ENCODE peak calls at places on chromosomes 3 and 15, in four cellular contexts. C is lower leg skin, T is Peyer's patch, K is GM12891. B is an unnamed sample.

GRCh38 chr3:31947671-31948091 is 33.4 kb downstream of the OSBPL10 start:
- DNase-seq in K (no peak), C (no peak), T (no peak), B (no peak)

GRCh38 chr15:26191216-26191615 is 328.1 kb upstream of the ATP10A start:
- DNase-seq in T (no peak), K (no peak), C (no peak), B (no peak)

GRCh38 chr3:151539599-151539998 is 78.7 kb upstream of the IGSF10 start:
- DNase-seq in K (no peak), C (no peak), T (no peak), B (no peak)

GRCh38 chr15:94327356-94327936 is 96.1 kb downstream of the MCTP2 start:
- DNase-seq in K (peak), C (no peak), T (no peak), B (no peak)

GRCh38 chr3:191387441-191388077 is 57.2 kb upstream of the UTS2B start:
- DNase-seq in T (no peak), C (no peak), K (no peak), B (no peak)

GRCh38 chr3:172546105-172546504 is 22.9 kb upstream of the TNFSF10 start:
- DNase-seq in T (no peak), C (no peak), K (no peak), B (no peak)

GRCh38 chr15:49101536-49101935 is 53.9 kb downstream of the COPS2 start:
- DNase-seq in K (no peak), T (no peak), C (no peak), B (no peak)

GRCh38 chr3:59608356-59608755 is 558.5 kb upstream of the CFAP20DC start:
- DNase-seq in K (no peak), T (no peak), C (no peak), B (no peak)

GRCh38 chr3:40837300-40837699 is 312.5 kb downstream of the ZNF621 start:
- DNase-seq in C (no peak), T (no peak), K (no peak), B (no peak)

GRCh38 chr3:39096775-39097174 is 10.7 kb downstream of the GORASP1 start:
- DNase-seq in K (no peak), C (no peak), T (no peak), B (no peak)

GRCh38 chr3:181629029-181629428 is 82.7 kb upstream of the SOX2 start:
- DNase-seq in T (no peak), C (no peak), K (no peak), B (no peak)

GRCh38 chr15:31172606-31173005 is 71.1 kb upstream of the TRPM1 start:
- DNase-seq in K (no peak), C (peak), T (no peak), B (no peak)

GRCh38 chr15:65841121-65841930 is 28.0 kb upstream of the RAB11A start:
- DNase-seq in K (no peak), T (no peak), C (no peak), B (no peak)

GRCh38 chr3:48039487-48040190 is 23.4 kb upstream of the MAP4 start:
- DNase-seq in C (no peak), K (no peak), T (no peak), B (no peak)

GRCh38 chr3:134624537-134625287 is 26.1 kb downstream of the KY start:
- DNase-seq in K (no peak), C (peak), T (no peak), B (no peak)

GRCh38 chr3:135982404-135982761 is 16.9 kb downstream of the PPP2R3A start:
- DNase-seq in C (no peak), K (no peak), T (no peak), B (no peak)

GRCh38 chr3:194389269-194389668 is 9.8 kb downstream of the GP5 start:
- DNase-seq in T (no peak), C (peak), K (no peak), B (no peak)

GRCh38 chr15:89792106-89792805 is 16.1 kb downstream of the MESP2 start:
- DNase-seq in T (no peak), C (no peak), K (no peak), B (no peak)

GRCh38 chr3:13134879-13135206 is 61.6 kb upstream of the IQSEC1 start:
- DNase-seq in T (no peak), K (no peak), C (peak), B (no peak)

GRCh38 chr3:130383424-130383823 is 38.0 kb downstream of the COL6A5 start:
- DNase-seq in C (no peak), T (no peak), K (no peak), B (no peak)

GRCh38 chr3:51371943-51372557 is 13.0 kb upstream of the MANF start:
- DNase-seq in T (peak), C (peak), K (no peak), B (no peak)

GRCh38 chr15:62275818-62276217 is 110.7 kb upstream of the C2CD4B start:
- DNase-seq in C (no peak), K (no peak), T (no peak), B (no peak)

GRCh38 chr15:68045289-68046265 is 8.5 kb upstream of the PIAS1 start:
- DNase-seq in C (no peak), K (no peak), T (no peak), B (no peak)

GRCh38 chr3:183862610-183863009 is 22.1 kb downstream of the PARL start:
- DNase-seq in C (no peak), K (no peak), T (no peak), B (no peak)

GRCh38 chr15:92112180-92112579 is 258.7 kb downstream of the SLCO3A1 start:
- DNase-seq in T (no peak), C (no peak), K (no peak), B (no peak)
- TF ChIP-seq POLR2A in T (no peak), C (no peak), K (no peak), B (no peak)

DNA sequence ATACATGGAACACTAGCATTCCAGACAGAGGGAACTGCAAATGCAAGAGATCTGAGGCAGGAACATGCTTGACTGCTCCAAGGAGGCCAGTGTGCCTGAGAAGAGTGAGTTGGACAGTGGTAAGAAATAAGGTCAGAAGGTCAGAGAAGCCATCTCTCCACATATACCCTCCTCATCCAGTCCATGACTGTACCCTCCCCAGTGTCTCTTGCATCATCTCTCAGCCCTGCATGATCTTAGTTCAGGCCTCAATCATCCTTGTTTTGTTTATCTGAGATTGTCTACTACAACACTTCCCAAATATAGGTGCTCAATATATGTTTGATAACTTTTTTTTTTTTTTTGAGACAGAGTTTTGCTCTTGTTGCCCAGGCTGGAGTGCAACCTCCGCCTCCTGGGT is 5.5 kb upstream of the RSL24D1 start:
- DNase-seq in K (no peak), C (no peak), T (no peak), B (no peak)
- TF ChIP-seq POLR2A in K (no peak), C (no peak), T (no peak), B (no peak)

GRCh38 chr3:188780188-188781147 is 391.3 kb upstream of the TPRG1 start:
- DNase-seq in T (no peak), K (no peak), C (no peak), B (no peak)
- TF ChIP-seq POLR2A in T (no peak), K (no peak), C (no peak), B (no peak)

GRCh38 chr15:52234596-52235541 is 43.7 kb upstream of the GNB5 start:
- DNase-seq in C (no peak), K (no peak), T (peak), B (no peak)
- TF ChIP-seq POLR2A in C (no peak), K (no peak), T (no peak), B (no peak)

DNA sequence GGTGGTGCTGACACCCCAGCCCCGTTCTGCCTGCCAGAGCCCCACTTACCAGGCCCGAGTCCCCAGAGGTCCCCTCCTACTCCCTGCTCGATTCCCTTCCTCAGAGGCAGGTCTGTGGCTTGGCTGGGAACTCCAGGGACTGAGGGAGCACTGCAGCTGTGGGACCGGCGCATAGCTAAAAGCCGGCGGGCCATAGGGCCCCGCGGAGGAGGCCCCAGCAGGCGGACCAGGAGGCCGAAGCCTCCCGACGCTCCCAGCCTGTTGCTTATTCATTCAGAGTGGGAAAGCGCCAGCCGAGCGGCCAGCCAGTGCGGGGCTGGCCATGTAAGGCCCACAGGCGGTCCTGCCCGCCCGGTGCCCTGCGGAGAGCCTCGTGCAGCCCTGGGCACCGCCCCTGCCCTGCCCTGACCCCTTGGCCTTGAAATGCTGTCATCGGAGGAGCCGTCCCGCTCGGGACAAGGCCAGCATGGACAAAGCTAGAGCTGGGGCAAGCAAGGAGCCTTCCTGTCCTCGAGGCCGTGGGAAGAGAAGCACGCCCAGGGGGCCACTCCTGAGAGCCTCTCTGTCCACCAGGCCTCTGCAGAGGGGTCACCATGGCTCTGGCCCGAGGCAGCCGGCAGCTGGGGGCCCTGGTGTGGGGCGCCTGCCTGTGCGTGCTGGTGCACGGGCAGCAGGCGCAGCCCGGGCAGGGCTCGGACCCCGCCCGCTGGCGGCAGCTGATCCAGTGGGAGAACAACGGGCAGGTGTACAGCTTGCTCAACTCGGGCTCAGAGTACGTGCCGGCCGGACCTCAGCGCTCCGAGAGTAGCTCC is at the start of gene LOXL1:
- DNase-seq in T (no peak), C (peak), K (no peak), B (no peak)
- TF ChIP-seq POLR2A in T (no peak), C (no peak), K (no peak), B (no peak)

B was measured in esophagus squamous epithelium.